ENCODE peak calls at places on chromosomes 3 and 15, in seven cellular contexts. One of them, this sample, is unnamed.

GRCh38 chr3:105747056-105747455 is 121.8 kb downstream of the CBLB start:
- DNase-seq in A549: peak; percentile 25
- DNase-seq in suprapubic skin: no peak
- DNase-seq in cardiac muscle cell: peak; percentile 72
- DNase-seq in testis: no peak
- DNase-seq in right lobe of liver: no peak
- DNase-seq in PC-3: peak; percentile 32
- DNase-seq in this sample: no peak

GRCh38 chr15:85479071-85479647 is 98.8 kb downstream of the AKAP13 start:
- DNase-seq in right lobe of liver: no peak
- DNase-seq in suprapubic skin: no peak
- DNase-seq in cardiac muscle cell: peak; percentile 78
- DNase-seq in PC-3: peak; percentile 28
- DNase-seq in testis: no peak
- DNase-seq in A549: no peak
- DNase-seq in this sample: no peak

GRCh38 chr3:45807645-45808540 is 11.6 kb upstream of the SLC6A20 start:
- DNase-seq in cardiac muscle cell: no peak
- DNase-seq in testis: no peak
- DNase-seq in PC-3: no peak
- DNase-seq in suprapubic skin: no peak
- DNase-seq in right lobe of liver: no peak
- DNase-seq in A549: no peak
- DNase-seq in this sample: no peak

GRCh38 chr3:62529230-62529629 is 155.9 kb upstream of the FEZF2 start:
- DNase-seq in testis: peak; percentile 47
- DNase-seq in PC-3: peak; percentile 31
- DNase-seq in cardiac muscle cell: peak; percentile 37
- DNase-seq in suprapubic skin: no peak
- DNase-seq in right lobe of liver: no peak
- DNase-seq in A549: peak; percentile 2
- DNase-seq in this sample: no peak

GRCh38 chr3:30082652-30083051 is 523.7 kb upstream of the TGFBR2 start:
- DNase-seq in right lobe of liver: no peak
- DNase-seq in PC-3: no peak
- DNase-seq in cardiac muscle cell: no peak
- DNase-seq in testis: no peak
- DNase-seq in A549: no peak
- DNase-seq in suprapubic skin: no peak
- DNase-seq in this sample: no peak

GRCh38 chr3:38157562-38157961 is 7.8 kb upstream of the OXSR1 start:
- DNase-seq in A549: no peak
- DNase-seq in testis: no peak
- DNase-seq in cardiac muscle cell: no peak
- DNase-seq in suprapubic skin: no peak
- DNase-seq in PC-3: peak; percentile 83
- DNase-seq in right lobe of liver: no peak
- DNase-seq in this sample: no peak

GRCh38 chr3:144324061-144324460 is 352.4 kb downstream of the DIPK2A start:
- DNase-seq in PC-3: peak; percentile 68
- DNase-seq in suprapubic skin: no peak
- DNase-seq in testis: no peak
- DNase-seq in A549: no peak
- DNase-seq in right lobe of liver: no peak
- DNase-seq in cardiac muscle cell: no peak
- DNase-seq in this sample: no peak

GRCh38 chr3:189139631-189140030 is 32.1 kb upstream of the TPRG1 start:
- DNase-seq in A549: no peak
- DNase-seq in cardiac muscle cell: peak; percentile 13
- DNase-seq in right lobe of liver: no peak
- DNase-seq in PC-3: no peak
- DNase-seq in testis: no peak
- DNase-seq in suprapubic skin: no peak
- DNase-seq in this sample: no peak

GRCh38 chr15:39132071-39132470 is 448.8 kb upstream of the THBS1 start:
- DNase-seq in right lobe of liver: no peak
- DNase-seq in testis: no peak
- DNase-seq in suprapubic skin: no peak
- DNase-seq in cardiac muscle cell: peak; percentile 36
- DNase-seq in A549: peak; percentile 32
- DNase-seq in PC-3: no peak
- DNase-seq in this sample: no peak

GRCh38 chr3:62950227-62950626 is 75.0 kb upstream of the CADPS start:
- DNase-seq in suprapubic skin: no peak
- DNase-seq in cardiac muscle cell: no peak
- DNase-seq in right lobe of liver: no peak
- DNase-seq in PC-3: no peak
- DNase-seq in A549: no peak
- DNase-seq in testis: no peak
- DNase-seq in this sample: no peak

GRCh38 chr3:99875925-99876781 is 58.5 kb downstream of the CMSS1 start:
- DNase-seq in testis: peak; percentile 88
- DNase-seq in cardiac muscle cell: peak; percentile 86
- DNase-seq in A549: peak; percentile 36
- DNase-seq in right lobe of liver: peak; percentile 78
- DNase-seq in PC-3: no peak
- DNase-seq in suprapubic skin: peak; percentile 82
- DNase-seq in this sample: peak; percentile 82

GRCh38 chr15:61819386-61819785 is 240.9 kb downstream of the VPS13C start:
- DNase-seq in right lobe of liver: no peak
- DNase-seq in A549: no peak
- DNase-seq in testis: no peak
- DNase-seq in cardiac muscle cell: no peak
- DNase-seq in suprapubic skin: no peak
- DNase-seq in PC-3: no peak
- DNase-seq in this sample: no peak

GRCh38 chr3:62284442-62284841 is 88.9 kb downstream of the FEZF2 start:
- DNase-seq in PC-3: no peak
- DNase-seq in A549: no peak
- DNase-seq in suprapubic skin: no peak
- DNase-seq in right lobe of liver: no peak
- DNase-seq in cardiac muscle cell: no peak
- DNase-seq in testis: no peak
- DNase-seq in this sample: no peak

GRCh38 chr3:172132159-172132586 is 92.8 kb downstream of the FNDC3B start:
- DNase-seq in PC-3: no peak
- DNase-seq in testis: no peak
- DNase-seq in suprapubic skin: no peak
- DNase-seq in right lobe of liver: no peak
- DNase-seq in A549: no peak
- DNase-seq in cardiac muscle cell: no peak
- DNase-seq in this sample: no peak

GRCh38 chr3:133563186-133563591 is 10.3 kb upstream of the CDV3 start:
- DNase-seq in cardiac muscle cell: no peak
- DNase-seq in PC-3: no peak
- DNase-seq in A549: no peak
- DNase-seq in suprapubic skin: no peak
- DNase-seq in testis: no peak
- DNase-seq in right lobe of liver: no peak
- DNase-seq in this sample: no peak

GRCh38 chr15:80404719-80405553 is 754 bp downstream of the ARNT2 start:
- DNase-seq in cardiac muscle cell: peak; percentile 12
- DNase-seq in suprapubic skin: no peak
- DNase-seq in right lobe of liver: no peak
- DNase-seq in testis: peak; percentile 86
- DNase-seq in A549: peak; percentile 33
- DNase-seq in PC-3: no peak
- DNase-seq in this sample: peak; percentile 54

GRCh38 chr3:156445117-156445968 is 109.6 kb downstream of the SSR3 start:
- DNase-seq in testis: no peak
- DNase-seq in PC-3: no peak
- DNase-seq in A549: no peak
- DNase-seq in suprapubic skin: no peak
- DNase-seq in right lobe of liver: no peak
- DNase-seq in cardiac muscle cell: no peak
- DNase-seq in this sample: no peak

GRCh38 chr3:43978708-43979107 is 263.0 kb upstream of the TOPAZ1 start:
- DNase-seq in cardiac muscle cell: no peak
- DNase-seq in suprapubic skin: no peak
- DNase-seq in right lobe of liver: no peak
- DNase-seq in A549: no peak
- DNase-seq in testis: no peak
- DNase-seq in PC-3: no peak
- DNase-seq in this sample: no peak

GRCh38 chr3:47004369-47005211 is 25.1 kb downstream of the NBEAL2 start:
- DNase-seq in suprapubic skin: peak; percentile 73
- DNase-seq in A549: no peak
- DNase-seq in cardiac muscle cell: no peak
- DNase-seq in PC-3: no peak
- DNase-seq in right lobe of liver: no peak
- DNase-seq in testis: no peak
- DNase-seq in this sample: no peak

GRCh38 chr15:34330279-34330678 is 7.3 kb downstream of the SLC12A6 start:
- DNase-seq in PC-3: no peak
- DNase-seq in testis: no peak
- DNase-seq in suprapubic skin: no peak
- DNase-seq in A549: no peak
- DNase-seq in right lobe of liver: no peak
- DNase-seq in cardiac muscle cell: no peak
- DNase-seq in this sample: no peak

GRCh38 chr15:34331809-34332208 is 5.8 kb downstream of the SLC12A6 start:
- DNase-seq in suprapubic skin: no peak
- DNase-seq in A549: no peak
- DNase-seq in cardiac muscle cell: no peak
- DNase-seq in testis: no peak
- DNase-seq in right lobe of liver: no peak
- DNase-seq in PC-3: no peak
- DNase-seq in this sample: no peak

GRCh38 chr15:34325368-34325767 is 12.2 kb downstream of the SLC12A6 start:
- DNase-seq in right lobe of liver: no peak
- DNase-seq in suprapubic skin: no peak
- DNase-seq in PC-3: no peak
- DNase-seq in A549: no peak
- DNase-seq in cardiac muscle cell: no peak
- DNase-seq in testis: no peak
- DNase-seq in this sample: no peak

GRCh38 chr15:34327906-34328305 is 9.7 kb downstream of the SLC12A6 start:
- DNase-seq in testis: no peak
- DNase-seq in right lobe of liver: no peak
- DNase-seq in cardiac muscle cell: no peak
- DNase-seq in A549: no peak
- DNase-seq in PC-3: no peak
- DNase-seq in suprapubic skin: no peak
- DNase-seq in this sample: no peak

GRCh38 chr15:34329006-34329405 is 8.6 kb downstream of the SLC12A6 start:
- DNase-seq in A549: no peak
- DNase-seq in PC-3: no peak
- DNase-seq in cardiac muscle cell: no peak
- DNase-seq in suprapubic skin: no peak
- DNase-seq in right lobe of liver: no peak
- DNase-seq in testis: no peak
- DNase-seq in this sample: no peak
- H3K27ac ChIP-seq in A549: no peak overlapping the region
- H3K27ac ChIP-seq in PC-3: no peak overlapping the region
- H3K27ac ChIP-seq in cardiac muscle cell: no peak overlapping the region
- H3K27ac ChIP-seq in suprapubic skin: no peak overlapping the region
- H3K27ac ChIP-seq in right lobe of liver: no peak overlapping the region
- H3K27ac ChIP-seq in testis: no peak overlapping the region
- H3K27ac ChIP-seq in this sample: no peak overlapping the region

GRCh38 chr3:169103941-169104340 is 559.6 kb downstream of the MECOM start:
- DNase-seq in PC-3: no peak
- DNase-seq in A549: no peak
- DNase-seq in cardiac muscle cell: no peak
- DNase-seq in testis: no peak
- DNase-seq in suprapubic skin: no peak
- DNase-seq in right lobe of liver: no peak
- DNase-seq in this sample: no peak
- H3K27ac ChIP-seq in PC-3: no peak overlapping the region
- H3K27ac ChIP-seq in A549: no peak overlapping the region
- H3K27ac ChIP-seq in cardiac muscle cell: no peak overlapping the region
- H3K27ac ChIP-seq in testis: no peak overlapping the region
- H3K27ac ChIP-seq in suprapubic skin: no peak overlapping the region
- H3K27ac ChIP-seq in right lobe of liver: no peak overlapping the region
- H3K27ac ChIP-seq in this sample: no peak overlapping the region

GRCh38 chr15:68731318-68731897 is 89.3 kb downstream of the ANP32A start:
- DNase-seq in PC-3: no peak
- DNase-seq in cardiac muscle cell: no peak
- DNase-seq in testis: no peak
- DNase-seq in suprapubic skin: no peak
- DNase-seq in A549: no peak
- DNase-seq in right lobe of liver: no peak
- DNase-seq in this sample: peak; percentile 11

GRCh38 chr15:68730491-68731317 is 90.0 kb downstream of the ANP32A start:
- DNase-seq in right lobe of liver: no peak
- DNase-seq in suprapubic skin: no peak
- DNase-seq in A549: peak; percentile 68
- DNase-seq in cardiac muscle cell: peak; percentile 72
- DNase-seq in testis: peak; percentile 56
- DNase-seq in PC-3: peak; percentile 59
- DNase-seq in this sample: peak; percentile 60

GRCh38 chr15:68726246-68726645 is 94.4 kb downstream of the ANP32A start:
- DNase-seq in cardiac muscle cell: no peak
- DNase-seq in PC-3: no peak
- DNase-seq in suprapubic skin: no peak
- DNase-seq in right lobe of liver: no peak
- DNase-seq in testis: no peak
- DNase-seq in A549: no peak
- DNase-seq in this sample: no peak

GRCh38 chr15:68732451-68732850 is 88.2 kb downstream of the ANP32A start:
- DNase-seq in cardiac muscle cell: no peak
- DNase-seq in PC-3: no peak
- DNase-seq in suprapubic skin: no peak
- DNase-seq in right lobe of liver: peak; percentile 35
- DNase-seq in testis: no peak
- DNase-seq in A549: no peak
- DNase-seq in this sample: peak; percentile 32

DNA sequence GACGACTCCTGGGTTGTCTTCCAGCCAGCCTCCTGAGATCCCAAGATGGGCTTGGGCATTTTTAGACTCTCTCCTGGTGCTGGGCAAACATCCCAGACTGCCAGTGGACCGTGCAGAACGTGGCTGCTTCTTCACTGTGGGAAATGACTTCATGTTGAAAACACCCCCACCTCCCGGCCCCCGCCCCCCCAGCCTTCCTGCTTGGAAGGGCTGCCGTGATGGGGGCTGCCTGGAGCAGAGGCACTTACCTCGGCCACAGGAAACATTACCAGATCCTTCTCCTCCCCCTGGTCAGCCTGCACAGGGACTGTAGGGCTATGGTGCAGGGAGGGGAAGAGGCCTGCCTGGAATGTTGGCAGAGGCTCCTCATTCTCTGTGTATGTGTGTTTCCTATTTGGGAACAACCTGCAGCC is 90.9 kb downstream of the ANP32A start:
- DNase-seq in right lobe of liver: no peak
- DNase-seq in PC-3: no peak
- DNase-seq in suprapubic skin: no peak
- DNase-seq in A549: no peak
- DNase-seq in cardiac muscle cell: peak; percentile 16
- DNase-seq in testis: no peak
- DNase-seq in this sample: no peak
- H3K27ac ChIP-seq in right lobe of liver: no peak overlapping the region
- H3K27ac ChIP-seq in PC-3: no peak overlapping the region
- H3K27ac ChIP-seq in suprapubic skin: no peak overlapping the region
- H3K27ac ChIP-seq in A549: no peak overlapping the region
- H3K27ac ChIP-seq in cardiac muscle cell: no peak overlapping the region
- H3K27ac ChIP-seq in testis: no peak overlapping the region
- H3K27ac ChIP-seq in this sample: no peak overlapping the region

DNA sequence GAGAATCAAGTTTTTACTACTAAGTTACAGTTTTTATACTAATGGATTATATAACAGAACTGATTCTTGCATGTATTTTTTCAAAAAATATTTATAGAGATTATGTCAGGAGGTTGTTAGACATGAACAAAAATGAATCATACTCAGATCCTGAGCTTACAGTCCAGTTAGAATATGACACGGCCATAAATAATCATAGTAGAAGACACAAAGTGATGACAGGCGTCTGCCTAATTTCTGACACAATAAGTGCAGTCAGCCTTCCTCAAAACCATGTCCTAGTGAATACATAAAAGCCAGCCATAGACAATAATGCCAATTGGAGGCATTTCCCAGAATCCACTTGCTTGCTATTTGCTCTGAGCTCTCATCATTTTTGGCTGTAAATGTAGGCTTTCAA is 81.7 kb upstream of the POU1F1 start:
- DNase-seq in PC-3: peak; percentile 48
- DNase-seq in right lobe of liver: no peak
- DNase-seq in testis: no peak
- DNase-seq in suprapubic skin: no peak
- DNase-seq in A549: no peak
- DNase-seq in cardiac muscle cell: no peak
- DNase-seq in this sample: no peak
- H3K27ac ChIP-seq in PC-3: no peak overlapping the region
- H3K27ac ChIP-seq in right lobe of liver: no peak overlapping the region
- H3K27ac ChIP-seq in testis: no peak overlapping the region
- H3K27ac ChIP-seq in suprapubic skin: no peak overlapping the region
- H3K27ac ChIP-seq in A549: no peak overlapping the region
- H3K27ac ChIP-seq in cardiac muscle cell: no peak overlapping the region
- H3K27ac ChIP-seq in this sample: no peak overlapping the region

This sample was measured in WERI-Rb-1.